ENCODE peak calls at places on chromosomes 6 and 20, in eight cellular contexts. One of them, this sample, is unnamed.
A peak's percentile ranks its signal among the peaks of the same experiment; 100 is the strongest.

GRCh38 chr20:3464166-3464565 is 6.7 kb upstream of the ATRN start:
- DNase-seq in IMR-90: no peak
- DNase-seq in body of pancreas: no peak
- DNase-seq in stomach: no peak
- DNase-seq in H54: no peak
- DNase-seq in NB4: no peak
- DNase-seq in lower leg skin: no peak
- DNase-seq in prostate gland: no peak
- DNase-seq in this sample: no peak

GRCh38 chr6:155765275-155766194 is 309.9 kb upstream of the NOX3 start:
- DNase-seq in IMR-90: peak; percentile 90
- DNase-seq in body of pancreas: no peak
- DNase-seq in stomach: no peak
- DNase-seq in H54: peak; percentile 9
- DNase-seq in NB4: no peak
- DNase-seq in lower leg skin: no peak
- DNase-seq in prostate gland: no peak
- DNase-seq in this sample: no peak

GRCh38 chr20:37907677-37908397 is 4.9 kb downstream of the VSTM2L start:
- DNase-seq in IMR-90: peak; percentile 42
- DNase-seq in body of pancreas: no peak
- DNase-seq in stomach: no peak
- DNase-seq in H54: peak; percentile 98
- DNase-seq in NB4: no peak
- DNase-seq in lower leg skin: no peak
- DNase-seq in prostate gland: no peak
- DNase-seq in this sample: no peak

GRCh38 chr6:29603930-29604329 is 19.0 kb downstream of the OR2H2 start:
- DNase-seq in IMR-90: no peak
- DNase-seq in body of pancreas: no peak
- DNase-seq in stomach: no peak
- DNase-seq in H54: no peak
- DNase-seq in NB4: no peak
- DNase-seq in lower leg skin: no peak
- DNase-seq in prostate gland: no peak
- DNase-seq in this sample: no peak

GRCh38 chr6:1348675-1349074 is 36.8 kb downstream of the FOXQ1 start:
- DNase-seq in IMR-90: peak; percentile 55
- DNase-seq in body of pancreas: no peak
- DNase-seq in stomach: no peak
- DNase-seq in H54: no peak
- DNase-seq in NB4: peak; percentile 25
- DNase-seq in lower leg skin: no peak
- DNase-seq in prostate gland: no peak
- DNase-seq in this sample: no peak

GRCh38 chr6:168152306-168152963 is 73.4 kb upstream of the FRMD1 start:
- DNase-seq in IMR-90: no peak
- DNase-seq in body of pancreas: no peak
- DNase-seq in stomach: no peak
- DNase-seq in H54: no peak
- DNase-seq in NB4: no peak
- DNase-seq in lower leg skin: peak; percentile 48
- DNase-seq in prostate gland: no peak
- DNase-seq in this sample: no peak

GRCh38 chr20:48467622-48468021 is 360.2 kb downstream of the PREX1 start:
- DNase-seq in IMR-90: no peak
- DNase-seq in body of pancreas: no peak
- DNase-seq in stomach: no peak
- DNase-seq in H54: no peak
- DNase-seq in NB4: peak; percentile 53
- DNase-seq in lower leg skin: no peak
- DNase-seq in prostate gland: no peak
- DNase-seq in this sample: peak; percentile 25

GRCh38 chr6:8219352-8219943 is 117.1 kb upstream of the EEF1E1 start:
- DNase-seq in IMR-90: peak; percentile 63
- DNase-seq in body of pancreas: peak; percentile 51
- DNase-seq in stomach: peak; percentile 42
- DNase-seq in H54: no peak
- DNase-seq in NB4: peak; percentile 57
- DNase-seq in lower leg skin: no peak
- DNase-seq in prostate gland: peak; percentile 25
- DNase-seq in this sample: peak; percentile 67

GRCh38 chr6:69825904-69826303 is 29.1 kb upstream of the LMBRD1 start:
- DNase-seq in IMR-90: peak; percentile 33
- DNase-seq in body of pancreas: no peak
- DNase-seq in stomach: no peak
- DNase-seq in H54: no peak
- DNase-seq in NB4: peak; percentile 7
- DNase-seq in lower leg skin: no peak
- DNase-seq in prostate gland: no peak
- DNase-seq in this sample: no peak

DNA sequence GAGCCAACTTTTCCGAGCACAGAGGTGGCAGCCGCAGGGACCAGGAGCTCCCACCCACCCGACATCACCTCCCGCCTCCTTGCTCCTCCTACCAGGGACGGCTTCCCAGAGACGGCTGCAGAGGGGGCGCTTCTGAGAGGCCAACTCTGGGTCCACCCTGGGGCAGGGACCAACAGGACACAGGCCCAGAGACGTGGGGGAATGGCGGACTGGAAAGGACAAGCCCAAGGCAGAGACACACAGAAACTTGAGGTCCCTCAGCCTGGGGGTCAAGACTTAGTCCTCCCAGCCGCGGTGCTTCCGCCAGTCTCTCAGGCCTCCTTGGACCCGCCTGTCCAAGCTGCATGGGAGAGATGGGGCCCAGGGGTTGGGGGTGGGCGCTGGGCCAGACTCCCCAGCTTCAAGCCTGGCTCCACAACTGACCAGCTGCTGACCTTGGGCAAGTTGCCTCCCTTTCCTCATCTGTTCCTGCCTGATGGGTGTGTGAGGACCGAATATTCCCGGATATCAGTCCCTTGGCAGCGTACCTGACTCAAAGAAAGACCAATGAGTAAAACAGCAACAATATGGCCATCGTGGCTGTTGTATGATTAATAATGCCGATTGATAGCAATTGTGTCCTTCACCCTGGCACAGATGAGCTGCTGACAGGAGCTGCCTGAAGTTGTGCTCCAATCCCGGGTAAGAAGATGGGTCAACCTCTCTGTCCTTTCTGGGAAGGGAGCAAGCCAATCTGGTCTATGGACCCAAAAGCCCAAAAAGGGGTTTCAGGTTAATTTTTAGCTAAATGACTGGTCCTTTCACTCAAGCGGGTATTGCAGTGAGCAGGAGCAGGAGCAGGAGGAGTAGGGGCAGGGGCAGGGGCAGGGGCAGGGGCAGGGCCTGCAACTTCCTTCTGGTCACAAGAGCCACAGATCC is 165.0 kb downstream of the TAF4 start:
- DNase-seq in IMR-90: no peak
- DNase-seq in body of pancreas: no peak
- DNase-seq in stomach: no peak
- DNase-seq in H54: no peak
- DNase-seq in NB4: no peak
- DNase-seq in lower leg skin: no peak
- DNase-seq in prostate gland: no peak
- DNase-seq in this sample: no peak
- TF ChIP-seq POLR2A in IMR-90: no peak
- TF ChIP-seq POLR2A in body of pancreas: no peak
- TF ChIP-seq POLR2A in stomach: no peak
- TF ChIP-seq POLR2A in H54: no peak
- TF ChIP-seq POLR2A in NB4: no peak
- TF ChIP-seq POLR2A in lower leg skin: no peak
- TF ChIP-seq POLR2A in prostate gland: no peak
- TF ChIP-seq POLR2A in this sample: no peak

GRCh38 chr6:119346914-119347313 is 2.6 kb downstream of the MAN1A1 start:
- DNase-seq in IMR-90: no peak
- DNase-seq in body of pancreas: no peak
- DNase-seq in stomach: no peak
- DNase-seq in H54: no peak
- DNase-seq in NB4: no peak
- DNase-seq in lower leg skin: no peak
- DNase-seq in prostate gland: no peak
- DNase-seq in this sample: no peak

GRCh38 chr6:119347466-119348307 is 1.9 kb downstream of the MAN1A1 start:
- DNase-seq in IMR-90: peak; percentile 23
- DNase-seq in body of pancreas: peak; percentile 56
- DNase-seq in stomach: peak; percentile 52
- DNase-seq in H54: no peak
- DNase-seq in NB4: peak; percentile 26
- DNase-seq in lower leg skin: peak; percentile 89
- DNase-seq in prostate gland: peak; percentile 30
- DNase-seq in this sample: peak; percentile 64

GRCh38 chr6:119349041-119349340 is 570 bp downstream of the MAN1A1 start:
- DNase-seq in IMR-90: no peak
- DNase-seq in body of pancreas: no peak
- DNase-seq in stomach: peak; percentile 26
- DNase-seq in H54: no peak
- DNase-seq in NB4: no peak
- DNase-seq in lower leg skin: no peak
- DNase-seq in prostate gland: no peak
- DNase-seq in this sample: no peak

GRCh38 chr6:119349341-119350201 is at the start of gene MAN1A1:
- DNase-seq in IMR-90: peak; percentile 66
- DNase-seq in body of pancreas: peak; percentile 90
- DNase-seq in stomach: peak; percentile 90
- DNase-seq in H54: peak; percentile 74
- DNase-seq in NB4: peak; percentile 49
- DNase-seq in lower leg skin: peak; percentile 98
- DNase-seq in prostate gland: peak; percentile 87
- DNase-seq in this sample: peak; percentile 86

GRCh38 chr6:119348308-119349040 is 1.1 kb downstream of the MAN1A1 start:
- DNase-seq in IMR-90: peak; percentile 29
- DNase-seq in body of pancreas: peak; percentile 37
- DNase-seq in stomach: peak; percentile 26
- DNase-seq in H54: no peak
- DNase-seq in NB4: no peak
- DNase-seq in lower leg skin: peak; percentile 86
- DNase-seq in prostate gland: no peak
- DNase-seq in this sample: peak; percentile 44
- TF ChIP-seq POLR2A in IMR-90: no peak
- TF ChIP-seq POLR2A in body of pancreas: no peak
- TF ChIP-seq POLR2A in stomach: no peak
- TF ChIP-seq POLR2A in H54: no peak
- TF ChIP-seq POLR2A in NB4: no peak
- TF ChIP-seq POLR2A in lower leg skin: no peak
- TF ChIP-seq POLR2A in prostate gland: no peak
- TF ChIP-seq POLR2A in this sample: no peak

GRCh38 chr6:157193443-157193996 is 129.8 kb downstream of the TMEM242 start:
- DNase-seq in IMR-90: no peak
- DNase-seq in body of pancreas: no peak
- DNase-seq in stomach: no peak
- DNase-seq in H54: no peak
- DNase-seq in NB4: no peak
- DNase-seq in lower leg skin: no peak
- DNase-seq in prostate gland: no peak
- DNase-seq in this sample: no peak

GRCh38 chr6:157194110-157194509 is 129.2 kb downstream of the TMEM242 start:
- DNase-seq in IMR-90: no peak
- DNase-seq in body of pancreas: no peak
- DNase-seq in stomach: no peak
- DNase-seq in H54: no peak
- DNase-seq in NB4: no peak
- DNase-seq in lower leg skin: no peak
- DNase-seq in prostate gland: no peak
- DNase-seq in this sample: no peak

GRCh38 chr6:157198425-157199279 is 124.7 kb downstream of the TMEM242 start:
- DNase-seq in IMR-90: peak; percentile 13
- DNase-seq in body of pancreas: peak; percentile 95
- DNase-seq in stomach: peak; percentile 94
- DNase-seq in H54: no peak
- DNase-seq in NB4: no peak
- DNase-seq in lower leg skin: no peak
- DNase-seq in prostate gland: peak; percentile 95
- DNase-seq in this sample: peak; percentile 76

GRCh38 chr6:157194643-157195042 is 128.7 kb downstream of the TMEM242 start:
- DNase-seq in IMR-90: peak; percentile 65
- DNase-seq in body of pancreas: no peak
- DNase-seq in stomach: no peak
- DNase-seq in H54: no peak
- DNase-seq in NB4: peak; percentile 28
- DNase-seq in lower leg skin: no peak
- DNase-seq in prostate gland: no peak
- DNase-seq in this sample: no peak

DNA sequence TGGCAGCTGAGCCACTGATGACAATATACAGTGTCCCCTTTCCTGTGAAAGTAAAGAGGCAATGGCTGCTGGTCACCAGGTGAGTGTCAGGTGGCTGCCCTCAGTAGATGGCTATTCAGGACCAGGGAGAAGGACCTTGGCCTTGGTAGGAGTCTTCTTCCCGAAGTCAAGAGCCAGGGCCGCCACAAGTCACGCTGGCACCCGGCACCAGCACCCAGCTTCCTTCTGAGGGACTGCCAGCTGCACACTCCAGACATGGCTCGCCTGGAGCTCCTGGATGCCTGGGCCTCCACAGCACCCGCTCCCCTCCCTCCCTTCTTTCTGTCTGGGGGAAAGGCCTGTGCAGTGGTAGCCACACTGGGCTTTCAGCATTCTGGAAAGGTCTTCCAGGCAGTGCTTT is 126.9 kb downstream of the TMEM242 start:
- DNase-seq in IMR-90: no peak
- DNase-seq in body of pancreas: no peak
- DNase-seq in stomach: no peak
- DNase-seq in H54: no peak
- DNase-seq in NB4: no peak
- DNase-seq in lower leg skin: no peak
- DNase-seq in prostate gland: no peak
- DNase-seq in this sample: no peak
- TF ChIP-seq POLR2A in IMR-90: no peak
- TF ChIP-seq POLR2A in body of pancreas: no peak
- TF ChIP-seq POLR2A in stomach: no peak
- TF ChIP-seq POLR2A in H54: no peak
- TF ChIP-seq POLR2A in NB4: no peak
- TF ChIP-seq POLR2A in lower leg skin: no peak
- TF ChIP-seq POLR2A in prostate gland: no peak
- TF ChIP-seq POLR2A in this sample: no peak

GRCh38 chr6:143677577-143677890 is 231 bp upstream of the PHACTR2 start:
- DNase-seq in IMR-90: no peak
- DNase-seq in body of pancreas: no peak
- DNase-seq in stomach: no peak
- DNase-seq in H54: no peak
- DNase-seq in NB4: no peak
- DNase-seq in lower leg skin: no peak
- DNase-seq in prostate gland: no peak
- DNase-seq in this sample: no peak
- TF ChIP-seq POLR2A in IMR-90: no peak
- TF ChIP-seq POLR2A in body of pancreas: no peak
- TF ChIP-seq POLR2A in stomach: no peak
- TF ChIP-seq POLR2A in H54: no peak
- TF ChIP-seq POLR2A in NB4: no peak
- TF ChIP-seq POLR2A in lower leg skin: no peak
- TF ChIP-seq POLR2A in prostate gland: no peak
- TF ChIP-seq POLR2A in this sample: no peak

GRCh38 chr6:83603560-83603959 is 91.2 kb downstream of the PRSS35 start:
- DNase-seq in IMR-90: no peak
- DNase-seq in body of pancreas: no peak
- DNase-seq in stomach: no peak
- DNase-seq in H54: no peak
- DNase-seq in NB4: no peak
- DNase-seq in lower leg skin: no peak
- DNase-seq in prostate gland: no peak
- DNase-seq in this sample: no peak
- TF ChIP-seq POLR2A in IMR-90: no peak
- TF ChIP-seq POLR2A in body of pancreas: no peak
- TF ChIP-seq POLR2A in stomach: no peak
- TF ChIP-seq POLR2A in H54: no peak
- TF ChIP-seq POLR2A in NB4: no peak
- TF ChIP-seq POLR2A in lower leg skin: no peak
- TF ChIP-seq POLR2A in prostate gland: no peak
- TF ChIP-seq POLR2A in this sample: no peak

GRCh38 chr20:23420943-23421925 is at the start of gene NAPB:
- DNase-seq in IMR-90: peak; percentile 88
- DNase-seq in body of pancreas: peak; percentile 93
- DNase-seq in stomach: peak; percentile 94
- DNase-seq in H54: peak; percentile 83
- DNase-seq in NB4: peak; percentile 96
- DNase-seq in lower leg skin: peak; percentile 98
- DNase-seq in prostate gland: peak; percentile 93
- DNase-seq in this sample: peak; percentile 95
- TF ChIP-seq POLR2A in IMR-90: peak; percentile 63
- TF ChIP-seq POLR2A in body of pancreas: peak; percentile 82
- TF ChIP-seq POLR2A in stomach: peak; percentile 43
- TF ChIP-seq POLR2A in H54: peak; percentile 95
- TF ChIP-seq POLR2A in NB4: peak; percentile 85
- TF ChIP-seq POLR2A in lower leg skin: no peak
- TF ChIP-seq POLR2A in prostate gland: peak; percentile 95
- TF ChIP-seq POLR2A in this sample: peak; percentile 89

This sample was measured in adrenal gland.